ENCODE peak calls at places on chromosomes 1 and 21, in five cellular contexts. C, H, E, O and X are unnamed samples. For H3K4me1 and H3K9me3, the result is how much of the 10 kb centered on the place peaks cover.

GRCh38 chr1:112704908-112705627 is 1.9 kb downstream of the RHOC start:
- DNase-seq in C (no peak), O (peak), E (peak), H (peak), X (peak)

GRCh38 chr1:93061895-93062792 is 16.9 kb upstream of the MTF2 start:
- DNase-seq in O (no peak), E (peak), C (no peak), H (peak), X (no peak)

GRCh38 chr1:46725736-46726108 is 6.8 kb upstream of the EFCAB14 start:
- DNase-seq in O (no peak), H (no peak), E (no peak), C (no peak), X (no peak)

GRCh38 chr1:221394011-221394544 is 347.8 kb downstream of the DUSP10 start:
- DNase-seq in C (no peak), O (no peak), H (no peak), E (peak), X (no peak)

GRCh38 chr1:6118415-6118814 is 61.7 kb downstream of the CHD5 start:
- DNase-seq in C (no peak), E (no peak), H (no peak), O (no peak), X (no peak)

GRCh38 chr1:178282949-178283367 is 189.1 kb downstream of the RASAL2 start:
- DNase-seq in E (peak), H (no peak), O (no peak), C (no peak), X (no peak)

GRCh38 chr21:31371715-31372114 is 27.7 kb upstream of the TIAM1 start:
- DNase-seq in O (no peak), C (no peak), E (no peak), H (no peak), X (no peak)

GRCh38 chr1:54359393-54360162 is 46.6 kb downstream of the SSBP3 start:
- DNase-seq in O (no peak), E (no peak), H (no peak), C (no peak), X (no peak)

GRCh38 chr1:184437306-184437705 is 50.5 kb downstream of the C1orf21 start:
- DNase-seq in C (no peak), H (peak), E (no peak), O (no peak), X (no peak)

GRCh38 chr1:4745560-4745959 is 91.2 kb downstream of the AJAP1 start:
- DNase-seq in E (no peak), O (no peak), C (no peak), H (no peak), X (no peak)

GRCh38 chr1:44605904-44606615 is 68.2 kb downstream of the TMEM53 start:
- DNase-seq in H (no peak), E (no peak), C (peak), O (no peak), X (peak)

GRCh38 chr1:217495249-217495648 is 135.6 kb downstream of the GPATCH2 start:
- DNase-seq in O (no peak), E (no peak), C (no peak), H (no peak), X (no peak)

GRCh38 chr1:9004731-9005708 is 21.2 kb downstream of the SLC2A7 start:
- DNase-seq in H (peak), C (peak), O (peak), E (peak), X (peak)

GRCh38 chr1:212482352-212483153 is 49.8 kb downstream of the NENF start:
- DNase-seq in C (no peak), O (no peak), H (peak), E (no peak), X (no peak)

GRCh38 chr1:169745015-169745861 is 11.4 kb upstream of the SELE start:
- DNase-seq in E (peak), C (no peak), H (no peak), O (peak), X (peak)

GRCh38 chr1:51650198-51650597 is 33.3 kb downstream of the OSBPL9 start:
- DNase-seq in E (no peak), O (no peak), H (no peak), C (no peak), X (no peak)

GRCh38 chr1:7401814-7402547 is 369.1 kb upstream of the VAMP3 start:
- DNase-seq in H (no peak), C (no peak), O (no peak), E (peak), X (no peak)

GRCh38 chr21:33651965-33652680 is 9.8 kb downstream of the ITSN1 start:
- DNase-seq in O (no peak), E (no peak), C (no peak), H (no peak), X (no peak)

GRCh38 chr1:57329932-57330331 is 93.9 kb downstream of the DAB1 start:
- DNase-seq in E (no peak), H (no peak), O (no peak), C (no peak), X (no peak)

GRCh38 chr1:165520646-165521045 is 23.2 kb upstream of the LRRC52 start:
- DNase-seq in C (no peak), O (no peak), H (no peak), E (no peak), X (no peak)

GRCh38 chr21:44427241-44428120 is 27.8 kb upstream of the LRRC3 start:
- DNase-seq in C (peak), E (no peak), O (no peak), H (no peak), X (peak)

GRCh38 chr1:107617456-107617855 is 347.5 kb downstream of the VAV3 start:
- DNase-seq in H (no peak), E (no peak), C (no peak), O (no peak), X (no peak)

GRCh38 chr1:36890776-36891175 is 143.5 kb downstream of the GRIK3 start:
- DNase-seq in H (no peak), C (no peak), O (no peak), E (no peak), X (no peak)

GRCh38 chr1:159927211-159927886 is 2.0 kb upstream of the TAGLN2 start:
- DNase-seq in C (peak), O (no peak), H (no peak), E (no peak), X (no peak)

GRCh38 chr1:156676820-156677615 is at the start of gene NES:
- DNase-seq in C (peak), O (peak), H (peak), E (peak), X (no peak)

GRCh38 chr1:64940026-64940425 is 26.3 kb downstream of the JAK1 start:
- DNase-seq in H (no peak), C (no peak), O (no peak), E (peak), X (no peak)

GRCh38 chr1:24484208-24484607 is 18.4 kb upstream of the RCAN3 start:
- DNase-seq in O (no peak), E (no peak), H (no peak), C (no peak), X (no peak)

GRCh38 chr1:1137256-1138045 is 21.6 kb upstream of the C1orf159 start:
- DNase-seq in C (peak), H (peak), O (no peak), E (no peak), X (no peak)

GRCh38 chr1:246782120-246782900 is 58.1 kb downstream of the SCCPDH start:
- DNase-seq in E (no peak), O (peak), C (peak), H (no peak), X (no peak)

GRCh38 chr1:91556556-91556955 is 55.9 kb downstream of the CDC7 start:
- DNase-seq in O (no peak), C (no peak), H (no peak), E (no peak), X (no peak)

GRCh38 chr1:97186381-97186780 is 464.8 kb downstream of the PTBP2 start:
- DNase-seq in C (no peak), O (no peak), E (peak), H (no peak), X (no peak)

GRCh38 chr1:96995351-96995750 is 273.8 kb downstream of the PTBP2 start:
- DNase-seq in H (no peak), C (no peak), O (no peak), E (no peak), X (no peak)

GRCh38 chr1:3548156-3548893 is 63.0 kb downstream of the MEGF6 start:
- DNase-seq in H (no peak), O (no peak), E (no peak), C (no peak), X (no peak)

GRCh38 chr1:85494074-85494956 is 29.4 kb upstream of the DDAH1 start:
- DNase-seq in O (no peak), H (no peak), E (no peak), C (no peak), X (no peak)

GRCh38 chr1:198838022-198838342 is 199.1 kb downstream of the PTPRC start:
- DNase-seq in O (no peak), E (no peak), H (no peak), C (no peak), X (no peak)

GRCh38 chr1:17603091-17603841 is 63.8 kb downstream of the ARHGEF10L start:
- DNase-seq in C (no peak), O (no peak), E (no peak), H (peak), X (no peak)

GRCh38 chr1:108962681-108963051 is 618 bp downstream of the CLCC1 start:
- DNase-seq in O (peak), C (peak), H (peak), E (no peak), X (peak)

GRCh38 chr1:163170975-163171676 is 31.6 kb downstream of the RGS5 start:
- DNase-seq in H (no peak), C (no peak), O (no peak), E (peak), X (no peak)
- H3K4me1 ChIP-seq in H (under half), C (under half), O (under half), E (half or more), X (under half)

GRCh38 chr1:182029002-182029378 is 32.5 kb downstream of the ZNF648 start:
- DNase-seq in O (no peak), E (no peak), C (no peak), H (no peak), X (no peak)

GRCh38 chr1:182035097-182035770 is 26.3 kb downstream of the ZNF648 start:
- DNase-seq in H (no peak), E (no peak), C (no peak), O (no peak), X (no peak)

GRCh38 chr1:182032251-182032650 is 29.3 kb downstream of the ZNF648 start:
- DNase-seq in E (no peak), H (no peak), O (no peak), C (no peak), X (no peak)

DNA sequence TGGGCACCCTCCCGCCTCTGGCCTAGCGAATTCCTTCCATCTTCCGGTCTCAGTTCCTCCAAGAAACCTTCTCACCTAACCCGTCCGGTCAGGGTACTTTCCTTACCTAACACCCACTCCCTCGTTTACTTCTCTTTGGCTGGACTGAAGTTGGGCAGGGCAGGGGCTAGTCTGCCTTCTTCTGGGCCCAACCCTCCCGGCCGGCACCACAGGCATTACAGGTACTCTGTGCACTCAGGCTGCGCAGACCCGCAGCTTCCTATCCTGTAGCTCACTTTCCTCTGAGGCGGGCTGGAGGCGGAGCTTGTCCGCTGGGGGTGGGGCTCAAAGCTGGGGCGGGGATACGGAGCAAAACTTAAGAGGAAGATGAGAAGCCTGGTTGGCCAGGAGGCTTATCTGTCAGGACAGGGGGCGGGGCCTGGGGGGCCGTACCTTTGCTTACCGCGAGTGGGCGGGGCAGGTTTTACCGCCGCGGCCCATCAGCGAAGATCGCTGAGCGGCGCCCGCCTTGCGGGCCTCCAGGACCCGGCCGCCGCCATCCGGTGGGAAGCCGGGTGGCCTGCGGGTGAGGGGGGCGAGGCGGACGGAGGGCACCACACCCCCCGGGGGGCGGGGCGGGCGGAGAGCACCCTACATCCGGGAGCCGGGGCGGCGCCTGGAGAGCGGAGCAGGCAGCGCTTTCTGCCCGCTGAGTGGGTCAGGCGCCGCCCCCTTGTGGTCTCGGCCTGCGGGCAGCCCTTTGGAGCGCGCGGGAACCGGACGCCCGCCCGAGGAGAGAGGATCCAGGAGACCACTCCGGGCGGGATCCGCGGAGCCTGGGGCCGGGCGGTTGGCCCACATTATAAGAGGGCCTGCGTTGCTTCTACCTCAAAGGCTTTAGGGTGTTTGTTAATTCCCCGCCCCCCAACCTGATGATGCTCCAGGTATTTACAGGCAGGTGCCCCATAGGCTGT is 31.9 kb downstream of the ZNF648 start:
- DNase-seq in O (peak), H (peak), C (peak), E (peak), X (peak)
- TF ChIP-seq POLR2A in O (peak), H (peak), C (peak), E (no peak), X (peak)

DNA sequence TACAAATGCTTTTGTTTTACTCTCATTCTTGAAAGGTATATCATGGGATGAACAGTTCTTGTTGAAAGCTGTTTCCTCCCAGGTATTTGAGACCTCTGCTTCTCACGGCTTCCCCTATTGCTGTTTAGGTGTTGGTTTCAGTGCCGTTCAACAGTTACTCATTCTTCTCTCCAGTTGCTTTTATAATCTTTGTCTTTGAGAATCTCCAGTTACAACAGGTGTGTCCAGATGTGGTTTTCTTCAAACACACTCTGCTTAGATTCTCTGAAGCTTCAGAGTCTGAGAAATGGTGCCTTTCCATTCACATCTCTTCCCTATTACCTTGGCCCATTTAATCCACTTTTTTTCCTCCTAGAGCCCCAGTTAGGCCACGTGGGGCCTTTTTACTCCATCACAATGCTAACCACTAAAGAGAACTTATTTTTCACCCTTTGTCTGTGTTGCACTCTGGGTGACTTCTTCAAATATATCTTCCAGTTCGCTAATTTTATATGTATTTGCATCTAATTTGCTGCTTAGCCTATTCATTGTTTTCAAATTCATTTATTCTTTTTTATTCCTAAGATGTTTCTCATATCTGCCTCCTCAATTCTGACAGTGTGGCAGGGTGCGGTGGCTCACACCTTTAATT is 46.7 kb upstream of the SLC19A1 start:
- DNase-seq in E (no peak), O (no peak), H (no peak), C (no peak), X (no peak)
- H3K9me3 ChIP-seq in E (under half), O (under half), H (under half), C (under half), X (under half)

GRCh38 chr1:236890152-236891056 is 95.3 kb downstream of the MTR start:
- DNase-seq in E (no peak), C (peak), H (no peak), O (no peak), X (no peak)

GRCh38 chr1:236888126-236888525 is 93.0 kb downstream of the MTR start:
- DNase-seq in E (no peak), O (no peak), C (no peak), H (no peak), X (no peak)

GRCh38 chr1:236893626-236894545 is 98.8 kb downstream of the MTR start:
- DNase-seq in H (no peak), O (no peak), E (no peak), C (no peak), X (peak)

GRCh38 chr1:236887081-236887480 is 92.0 kb downstream of the MTR start:
- DNase-seq in E (no peak), O (no peak), H (no peak), C (no peak), X (no peak)

DNA sequence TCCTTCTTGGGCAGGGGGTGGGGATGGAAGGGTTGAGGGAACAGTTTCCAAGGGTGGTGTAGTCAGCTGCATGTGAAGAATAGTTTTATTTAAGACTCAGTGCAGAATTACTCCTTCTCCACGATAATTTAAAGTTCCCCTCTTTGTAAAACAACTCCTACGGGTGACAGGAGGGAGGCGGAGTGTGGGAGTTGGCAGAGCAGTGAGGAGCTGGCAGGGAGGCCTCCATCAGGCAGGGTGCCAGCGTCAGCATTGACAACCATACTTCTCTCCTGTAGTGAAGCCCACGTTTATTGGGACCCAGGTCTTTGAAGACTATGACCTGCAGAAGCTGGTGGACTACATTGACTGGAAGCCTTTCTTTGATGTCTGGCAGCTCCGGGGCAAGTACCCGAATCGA is 93.8 kb downstream of the MTR start:
- DNase-seq in C (no peak), O (no peak), H (no peak), E (no peak), X (no peak)
- H3K4me1 ChIP-seq in C (under half), O (under half), H (under half), E (under half), X (under half)

DNA sequence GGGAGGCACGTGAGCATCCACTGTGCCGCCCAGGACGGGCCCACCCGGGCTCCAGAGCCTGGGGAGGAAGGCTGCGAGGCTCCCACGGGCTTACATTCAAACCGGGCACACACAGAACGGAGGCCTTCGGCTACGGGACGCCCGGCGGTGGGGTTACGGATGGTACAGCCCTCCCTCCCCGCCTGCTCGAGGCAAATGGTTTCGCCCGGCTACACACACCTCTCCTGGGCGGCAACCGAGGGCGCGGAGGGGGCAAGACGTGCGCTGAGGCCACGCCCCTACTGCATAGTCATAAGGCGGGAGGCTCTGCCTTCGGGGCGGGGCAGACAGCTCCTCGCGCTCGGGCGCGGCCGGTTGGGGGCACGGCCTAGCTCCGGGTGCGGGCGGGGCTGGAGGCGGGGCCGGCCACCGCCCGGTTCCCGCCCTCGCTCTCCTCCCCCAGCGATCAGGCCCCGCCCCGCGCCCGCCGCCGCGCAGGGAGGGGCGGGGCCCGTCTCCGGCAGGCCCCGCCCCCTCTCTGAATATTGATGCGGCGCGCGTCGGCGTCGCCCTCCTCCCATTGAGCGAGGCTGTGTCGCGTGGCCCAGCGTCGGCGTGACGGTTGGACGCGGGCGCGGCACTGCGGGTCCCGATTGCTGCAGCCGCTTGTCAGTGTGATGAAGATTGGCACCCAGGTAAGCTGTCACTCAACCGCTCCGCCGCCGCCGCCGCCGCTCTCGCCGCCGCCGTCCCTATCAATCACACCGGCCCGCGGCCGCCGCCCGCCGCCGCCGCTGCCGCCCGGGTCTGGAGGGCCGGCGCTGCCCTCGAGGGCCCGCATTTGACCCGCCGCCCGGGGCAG is at the start of gene PKNOX1:
- DNase-seq in E (peak), C (peak), H (peak), O (peak), X (peak)
- TF ChIP-seq POLR2A in E (no peak), C (peak), H (peak), O (peak), X (peak)

DNA sequence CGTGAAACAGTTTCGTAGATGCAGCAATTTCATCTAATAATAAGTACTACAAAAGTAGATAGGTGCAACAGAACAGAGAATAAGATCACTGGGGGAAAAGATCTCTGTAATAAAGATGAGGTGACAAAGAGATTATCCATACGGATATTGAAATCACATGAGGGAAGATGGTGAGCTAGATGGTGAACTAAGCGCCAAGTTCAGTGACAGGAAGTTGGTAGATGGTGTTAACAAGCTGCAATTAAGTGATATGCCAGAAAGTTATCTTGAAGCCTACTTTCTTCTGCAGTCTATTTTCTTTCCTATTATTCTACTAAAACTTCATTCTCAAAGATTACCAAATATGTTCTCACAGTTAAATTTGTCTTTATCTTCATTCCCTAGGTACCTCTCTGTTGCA is 7.1 kb downstream of the LRIF1 start:
- DNase-seq in O (no peak), H (no peak), E (no peak), C (no peak), X (no peak)
- H3K9me3 ChIP-seq in O (under half), H (under half), E (under half), C (under half), X (under half)